ENCODE peak calls at places on chromosomes 13 and 19, in eight cellular contexts. E is activated naive CD4-positive, alpha-beta T cell treated with Interleukin-2 at 50 U/mL for 16 hours; F is CD4-positive, alpha-beta memory T cell; D is activated naive CD8-positive, alpha-beta T cell treated with anti-CD3 and anti-CD28 coated beads for 36 hours; Q is ACHN; K is CD4-positive, CD25-positive, alpha-beta regulatory T cell; G is T-cell; V is thyroid gland. T is an unnamed sample.

GRCh38 chr13:20171364-20171763 is 10.5 kb upstream of the GJA3 start:
- DNase-seq in E (no peak), F (no peak), D (no peak), Q (no peak), K (no peak), G (no peak), V (no peak), T (no peak)

GRCh38 chr19:47221890-47222289 is 9.1 kb downstream of the BBC3 start:
- DNase-seq in E (no peak), F (no peak), D (no peak), Q (no peak), K (no peak), G (no peak), V (no peak), T (no peak)

GRCh38 chr19:13621413-13621812 is 115.1 kb upstream of the CACNA1A start:
- DNase-seq in E (peak), F (no peak), D (peak), Q (peak), K (no peak), G (no peak), V (no peak), T (no peak)

GRCh38 chr19:31214997-31215396 is 134.2 kb downstream of the TSHZ3 start:
- DNase-seq in E (no peak), F (no peak), D (no peak), Q (no peak), K (no peak), G (no peak), V (no peak), T (no peak)

GRCh38 chr13:99432637-99433542 is 68.4 kb upstream of the TM9SF2 start:
- DNase-seq in E (peak), F (peak), D (peak), Q (peak), K (peak), G (peak), V (peak), T (peak)

GRCh38 chr19:19040417-19040816 is 7.0 kb downstream of the ARMC6 start:
- DNase-seq in E (no peak), F (no peak), D (no peak), Q (no peak), K (no peak), G (no peak), V (peak), T (no peak)

GRCh38 chr19:55549500-55550320 is 4.4 kb upstream of the SBK3 start:
- DNase-seq in E (no peak), F (no peak), D (no peak), Q (peak), K (no peak), G (no peak), V (peak), T (no peak)

GRCh38 chr13:24176351-24177101 is 16.0 kb downstream of the SPATA13 start:
- DNase-seq in E (no peak), F (no peak), D (no peak), Q (no peak), K (no peak), G (no peak), V (peak), T (no peak)

GRCh38 chr19:6241680-6242079 is 38.1 kb downstream of the MLLT1 start:
- DNase-seq in E (no peak), F (no peak), D (no peak), Q (no peak), K (no peak), G (no peak), V (no peak), T (no peak)

GRCh38 chr13:63299995-63300394 is 1884.3 kb upstream of the PCDH20 start:
- DNase-seq in E (no peak), F (no peak), D (no peak), Q (no peak), K (no peak), G (no peak), V (no peak), T (no peak)

GRCh38 chr13:45482571-45483173 is 17.9 kb downstream of the COG3 start:
- DNase-seq in E (no peak), F (no peak), D (no peak), Q (peak), K (no peak), G (no peak), V (no peak), T (no peak)

GRCh38 chr13:94706854-94707399 is 5.4 kb downstream of the SOX21 start:
- DNase-seq in E (no peak), F (no peak), D (no peak), Q (no peak), K (no peak), G (no peak), V (no peak), T (no peak)